ENCODE peak calls at places on chromosomes 2 and 18, in five cellular contexts. V is IMR-90, B is prostate gland, U is thyroid gland, N is HCT116. E is an unnamed sample.

GRCh38 chr2:218886461-218886947 is 5.9 kb downstream of the WNT10A start:
- DNase-seq in B (no peak), U (no peak), V (no peak), N (no peak), E (no peak)

GRCh38 chr18:38526922-38527321 is 961.3 kb upstream of the CELF4 start:
- DNase-seq in B (no peak), V (no peak), N (no peak), U (no peak), E (no peak)

GRCh38 chr2:65722028-65722427 is 289.6 kb upstream of the SPRED2 start:
- DNase-seq in V (peak; percentile 10), U (peak; percentile 22), B (no peak), N (no peak), E (peak; percentile 30)

GRCh38 chr2:105793230-105793975 is 48.7 kb downstream of the NCK2 start:
- DNase-seq in N (no peak), B (no peak), V (no peak), U (no peak), E (no peak)

GRCh38 chr2:5695641-5696350 is 3.6 kb downstream of the SOX11 start:
- DNase-seq in N (no peak), V (peak; percentile 55), B (no peak), U (no peak), E (no peak)

GRCh38 chr2:120913972-120914838 is 178.5 kb downstream of the GLI2 start:
- DNase-seq in N (no peak), U (no peak), B (no peak), V (no peak), E (no peak)

GRCh38 chr2:223100061-223100511 is 48.1 kb downstream of the KCNE4 start:
- DNase-seq in B (no peak), V (peak; percentile 77), U (peak; percentile 64), N (no peak), E (peak; percentile 47)

GRCh38 chr18:63180971-63181376 is 138.6 kb downstream of the BCL2 start:
- DNase-seq in U (no peak), V (no peak), B (no peak), N (no peak), E (no peak)

GRCh38 chr18:62436636-62437519 is 85.9 kb upstream of the ZCCHC2 start:
- DNase-seq in V (peak; percentile 56), B (peak; percentile 70), N (no peak), U (peak; percentile 42), E (peak; percentile 86)

GRCh38 chr2:10161206-10161931 is 38.8 kb downstream of the RRM2 start:
- DNase-seq in N (no peak), B (no peak), U (no peak), V (peak; percentile 35), E (no peak)

GRCh38 chr2:10160226-10160955 is 37.9 kb downstream of the RRM2 start:
- DNase-seq in V (no peak), N (no peak), B (no peak), U (no peak), E (no peak)

GRCh38 chr2:10162586-10163497 is 40.3 kb downstream of the RRM2 start:
- DNase-seq in V (no peak), U (peak; percentile 11), B (no peak), N (no peak), E (no peak)

GRCh38 chr2:10163498-10164486 is 41.3 kb downstream of the RRM2 start:
- DNase-seq in U (no peak), N (no peak), B (no peak), V (peak; percentile 24), E (no peak)

GRCh38 chr2:10161961-10162441 is 39.5 kb downstream of the RRM2 start:
- DNase-seq in U (no peak), V (no peak), B (no peak), N (no peak), E (no peak)
- TF ChIP-seq POLR2A in U (no peak), V (no peak), B (no peak), N (no peak), E (no peak)

DNA sequence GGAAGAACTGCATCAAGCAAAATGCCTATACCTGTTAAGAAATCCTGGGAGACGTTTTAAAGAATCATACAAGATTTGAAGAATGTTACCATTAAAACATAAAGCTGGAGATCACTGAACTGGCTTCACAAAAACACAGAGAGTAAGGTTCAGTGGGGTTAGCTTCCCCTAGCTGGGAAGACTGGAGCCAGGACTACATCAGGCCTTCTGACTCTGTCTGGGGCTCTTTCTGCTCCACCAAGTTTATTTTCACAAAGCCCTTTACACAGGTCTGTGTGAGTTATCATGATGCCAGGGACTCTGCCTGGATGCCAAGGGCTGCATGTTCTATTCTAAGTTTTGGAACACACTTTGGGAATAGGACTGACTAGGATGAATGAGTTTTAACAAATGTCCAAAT is 47.3 kb upstream of the DNER start:
- DNase-seq in U (no peak), B (no peak), N (no peak), V (no peak), E (no peak)
- TF ChIP-seq POLR2A in U (no peak), B (no peak), N (no peak), V (no peak), E (no peak)

DNA sequence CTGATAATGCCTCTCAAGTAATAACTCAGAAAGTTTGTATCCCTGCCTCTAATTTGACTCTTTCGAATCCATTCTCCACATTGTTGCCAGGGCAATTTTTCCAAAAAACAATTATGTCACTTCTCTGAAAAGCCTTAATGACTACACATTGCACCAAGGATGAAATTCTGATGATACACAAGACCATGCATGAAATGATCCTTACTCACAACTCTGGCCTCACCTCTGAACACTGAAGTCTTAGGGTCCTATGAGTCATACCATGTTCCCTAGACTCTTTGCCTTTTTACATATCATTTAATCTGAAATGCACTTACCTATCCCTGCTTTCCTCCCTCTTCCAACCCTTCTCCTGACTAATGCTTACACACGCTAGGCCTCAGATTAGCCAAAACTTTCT is 51.0 kb downstream of the WDPCP start:
- DNase-seq in U (no peak), V (peak; percentile 30), B (no peak), N (no peak), E (no peak)
- TF ChIP-seq POLR2A in U (no peak), V (no peak), B (no peak), N (no peak), E (no peak)

DNA sequence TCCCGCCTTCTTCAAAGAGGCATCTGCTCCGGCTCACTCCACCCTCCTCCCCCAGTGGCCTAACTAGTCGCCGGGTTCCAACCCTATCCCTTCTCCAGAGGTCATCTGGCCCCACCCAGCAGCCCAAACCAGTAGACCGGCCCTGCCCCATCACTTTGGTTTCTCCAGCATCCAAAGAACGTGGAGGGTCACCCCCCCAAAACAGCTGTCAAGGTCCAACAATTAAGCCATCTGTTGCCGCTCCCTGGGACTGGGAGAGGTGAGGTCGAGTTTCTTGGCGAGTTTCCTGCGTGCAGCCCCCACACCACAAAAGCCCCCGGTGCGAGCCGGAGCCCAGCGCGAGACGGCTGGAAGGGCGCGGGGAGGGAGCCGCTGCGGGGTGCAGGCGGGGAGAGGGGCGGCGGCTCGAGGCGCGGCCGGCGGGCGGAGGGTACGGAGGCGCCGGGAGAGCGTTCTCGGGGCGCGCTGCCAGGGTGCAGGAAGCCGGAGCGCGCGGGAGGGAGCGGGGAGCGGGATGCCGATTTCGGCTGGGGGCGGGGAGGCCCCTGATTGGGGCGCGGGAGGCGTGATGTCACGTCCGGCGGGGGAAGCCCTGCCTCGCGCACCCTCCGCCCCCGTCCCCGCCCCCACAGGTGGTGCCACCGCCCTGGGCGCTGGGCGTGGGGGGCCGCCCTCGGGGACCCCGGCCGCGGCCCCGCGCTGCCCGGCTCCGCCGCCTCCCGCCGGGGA is 571 bp upstream of the GPC1 start:
- DNase-seq in N (peak; percentile 69), V (peak; percentile 88), B (peak; percentile 92), U (peak; percentile 97), E (peak; percentile 93)
- TF ChIP-seq POLR2A in N (no peak), V (no peak), B (peak; percentile 73), U (peak; percentile 8), E (peak; percentile 42)

GRCh38 chr2:224401641-224402342 is at the start of gene FAM124B:
- DNase-seq in N (no peak), B (no peak), U (peak; percentile 32), V (peak; percentile 42), E (peak; percentile 60)
- TF ChIP-seq POLR2A in N (no peak), B (no peak), U (no peak), V (no peak), E (no peak)

GRCh38 chr18:49561377-49562193 is at the start of gene LIPG:
- DNase-seq in U (peak; percentile 83), N (peak; percentile 57), B (peak; percentile 75), V (peak; percentile 50), E (peak; percentile 56)
- TF ChIP-seq POLR2A in U (peak; percentile 97), N (no peak), B (peak; percentile 42), V (no peak), E (no peak)